ENCODE peak calls at places on chromosomes 11 and 22, in five cellular contexts. One of them, this sample, is unnamed.

GRCh38 chr11:107719062-107719461 is 7.2 kb upstream of the SLN start:
- DNase-seq in brain microvascular endothelial cell: no peak
- DNase-seq in heart right ventricle: no peak
- DNase-seq in prostate gland: no peak
- DNase-seq in lung: no peak
- DNase-seq in this sample: no peak

GRCh38 chr11:74611369-74611861 is 19.0 kb downstream of the POLD3 start:
- DNase-seq in heart right ventricle: no peak
- DNase-seq in lung: no peak
- DNase-seq in prostate gland: no peak
- DNase-seq in brain microvascular endothelial cell: no peak
- DNase-seq in this sample: no peak

GRCh38 chr11:69215784-69216415 is 60.2 kb downstream of the SMIM38 start:
- DNase-seq in heart right ventricle: no peak
- DNase-seq in brain microvascular endothelial cell: no peak
- DNase-seq in lung: no peak
- DNase-seq in prostate gland: peak
- DNase-seq in this sample: no peak

GRCh38 chr22:43828711-43829447 is 16.8 kb upstream of the EFCAB6 start:
- DNase-seq in prostate gland: no peak
- DNase-seq in lung: peak
- DNase-seq in brain microvascular endothelial cell: peak
- DNase-seq in heart right ventricle: peak
- DNase-seq in this sample: peak

GRCh38 chr22:48156603-48157355 is 1394.3 kb downstream of the TBC1D22A start:
- DNase-seq in prostate gland: no peak
- DNase-seq in lung: no peak
- DNase-seq in brain microvascular endothelial cell: no peak
- DNase-seq in heart right ventricle: no peak
- DNase-seq in this sample: no peak

GRCh38 chr11:132056689-132057088 is 686.3 kb downstream of the NTM start:
- DNase-seq in heart right ventricle: no peak
- DNase-seq in brain microvascular endothelial cell: peak
- DNase-seq in prostate gland: no peak
- DNase-seq in lung: no peak
- DNase-seq in this sample: peak

GRCh38 chr22:35330258-35330861 is 30.7 kb downstream of the TOM1 start:
- DNase-seq in lung: peak
- DNase-seq in heart right ventricle: peak
- DNase-seq in prostate gland: peak
- DNase-seq in brain microvascular endothelial cell: peak
- DNase-seq in this sample: peak

GRCh38 chr11:134644489-134645456 is 232.7 kb upstream of the B3GAT1 start:
- DNase-seq in heart right ventricle: no peak
- DNase-seq in prostate gland: no peak
- DNase-seq in lung: no peak
- DNase-seq in brain microvascular endothelial cell: no peak
- DNase-seq in this sample: no peak

GRCh38 chr22:39318507-39319283 is 728 bp downstream of the RPL3 start:
- DNase-seq in heart right ventricle: no peak
- DNase-seq in brain microvascular endothelial cell: peak
- DNase-seq in lung: no peak
- DNase-seq in prostate gland: no peak
- DNase-seq in this sample: no peak

GRCh38 chr11:6926208-6927029 is at the start of gene ZNF215:
- DNase-seq in prostate gland: peak
- DNase-seq in heart right ventricle: peak
- DNase-seq in brain microvascular endothelial cell: peak
- DNase-seq in lung: peak
- DNase-seq in this sample: peak

GRCh38 chr22:35740616-35741015 is 22.9 kb downstream of the APOL5 start:
- DNase-seq in prostate gland: no peak
- DNase-seq in heart right ventricle: no peak
- DNase-seq in lung: no peak
- DNase-seq in brain microvascular endothelial cell: no peak
- DNase-seq in this sample: no peak

GRCh38 chr11:69326622-69327219 is 32.8 kb downstream of the MYEOV start:
- DNase-seq in lung: no peak
- DNase-seq in brain microvascular endothelial cell: no peak
- DNase-seq in heart right ventricle: no peak
- DNase-seq in prostate gland: no peak
- DNase-seq in this sample: no peak

GRCh38 chr22:17106161-17106784 is 14.9 kb downstream of the TMEM121B start:
- DNase-seq in lung: no peak
- DNase-seq in prostate gland: no peak
- DNase-seq in brain microvascular endothelial cell: no peak
- DNase-seq in heart right ventricle: no peak
- DNase-seq in this sample: no peak

GRCh38 chr11:69531717-69532088 is 50.2 kb downstream of the LINC01488 start:
- DNase-seq in brain microvascular endothelial cell: no peak
- DNase-seq in prostate gland: no peak
- DNase-seq in heart right ventricle: no peak
- DNase-seq in lung: no peak
- DNase-seq in this sample: no peak

GRCh38 chr11:120326845-120327281 is 1.8 kb downstream of the TLCD5 start:
- DNase-seq in lung: no peak
- DNase-seq in prostate gland: no peak
- DNase-seq in heart right ventricle: no peak
- DNase-seq in brain microvascular endothelial cell: peak
- DNase-seq in this sample: no peak

GRCh38 chr11:10298342-10298741 is 4.3 kb upstream of the SBF2 start:
- DNase-seq in prostate gland: no peak
- DNase-seq in lung: no peak
- DNase-seq in brain microvascular endothelial cell: peak
- DNase-seq in heart right ventricle: no peak
- DNase-seq in this sample: no peak

GRCh38 chr22:19679476-19680099 is 34.7 kb upstream of the SEPTIN5 start:
- DNase-seq in brain microvascular endothelial cell: no peak
- DNase-seq in heart right ventricle: peak
- DNase-seq in prostate gland: no peak
- DNase-seq in lung: peak
- DNase-seq in this sample: no peak

GRCh38 chr22:19902245-19902699 is 39.3 kb upstream of the COMT start:
- DNase-seq in lung: no peak
- DNase-seq in heart right ventricle: no peak
- DNase-seq in brain microvascular endothelial cell: no peak
- DNase-seq in prostate gland: no peak
- DNase-seq in this sample: no peak

GRCh38 chr11:95498731-95499396 is 267.9 kb upstream of the SESN3 start:
- DNase-seq in heart right ventricle: no peak
- DNase-seq in prostate gland: no peak
- DNase-seq in brain microvascular endothelial cell: no peak
- DNase-seq in lung: no peak
- DNase-seq in this sample: no peak

GRCh38 chr22:17199131-17199731 is 20.0 kb downstream of the ADA2 start:
- DNase-seq in heart right ventricle: peak
- DNase-seq in lung: no peak
- DNase-seq in brain microvascular endothelial cell: no peak
- DNase-seq in prostate gland: no peak
- DNase-seq in this sample: no peak

DNA sequence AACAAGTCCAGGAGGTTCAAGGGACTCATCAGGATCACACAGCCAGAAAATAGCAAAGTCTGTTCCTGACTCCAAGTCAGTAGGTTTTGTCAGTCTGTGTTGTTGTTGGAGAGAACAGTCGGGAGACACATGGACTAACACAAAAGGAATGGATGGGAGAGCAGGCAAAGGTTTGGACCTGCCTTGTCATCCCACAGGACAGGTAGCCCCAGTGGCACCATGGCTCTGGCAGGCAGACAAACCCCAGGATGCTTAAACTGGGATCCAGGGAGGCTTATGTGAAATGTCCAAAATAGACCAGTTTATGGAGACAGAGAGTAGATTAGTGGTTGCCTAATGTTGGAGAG is 201.6 kb upstream of the NAV2 start:
- DNase-seq in lung: no peak
- DNase-seq in prostate gland: no peak
- DNase-seq in heart right ventricle: no peak
- DNase-seq in brain microvascular endothelial cell: no peak
- DNase-seq in this sample: no peak
- H3K4me3 ChIP-seq in lung: no peak
- H3K4me3 ChIP-seq in prostate gland: no peak
- H3K4me3 ChIP-seq in heart right ventricle: no peak
- H3K4me3 ChIP-seq in brain microvascular endothelial cell: no peak
- H3K4me3 ChIP-seq in this sample: no peak

GRCh38 chr22:32806296-32806695 is 4.8 kb downstream of the TIMP3 start:
- DNase-seq in lung: no peak
- DNase-seq in heart right ventricle: no peak
- DNase-seq in prostate gland: no peak
- DNase-seq in brain microvascular endothelial cell: no peak
- DNase-seq in this sample: no peak
- H3K4me3 ChIP-seq in lung: no peak
- H3K4me3 ChIP-seq in heart right ventricle: peak
- H3K4me3 ChIP-seq in prostate gland: no peak
- H3K4me3 ChIP-seq in brain microvascular endothelial cell: no peak
- H3K4me3 ChIP-seq in this sample: no peak

GRCh38 chr11:35133656-35134055 is 5.3 kb upstream of the CD44 start:
- DNase-seq in lung: no peak
- DNase-seq in brain microvascular endothelial cell: no peak
- DNase-seq in heart right ventricle: no peak
- DNase-seq in prostate gland: no peak
- DNase-seq in this sample: no peak
- H3K4me3 ChIP-seq in lung: no peak
- H3K4me3 ChIP-seq in brain microvascular endothelial cell: no peak
- H3K4me3 ChIP-seq in heart right ventricle: no peak
- H3K4me3 ChIP-seq in prostate gland: no peak
- H3K4me3 ChIP-seq in this sample: no peak

GRCh38 chr22:26672590-26673468 is 15.4 kb downstream of the MIAT start:
- DNase-seq in prostate gland: peak
- DNase-seq in lung: peak
- DNase-seq in heart right ventricle: peak
- DNase-seq in brain microvascular endothelial cell: peak
- DNase-seq in this sample: peak
- H3K4me3 ChIP-seq in prostate gland: peak
- H3K4me3 ChIP-seq in lung: peak
- H3K4me3 ChIP-seq in heart right ventricle: peak
- H3K4me3 ChIP-seq in brain microvascular endothelial cell: peak
- H3K4me3 ChIP-seq in this sample: peak

GRCh38 chr11:85310479-85310878 is 316.7 kb downstream of the DLG2 start:
- DNase-seq in prostate gland: no peak
- DNase-seq in brain microvascular endothelial cell: no peak
- DNase-seq in lung: no peak
- DNase-seq in heart right ventricle: no peak
- DNase-seq in this sample: no peak

GRCh38 chr11:85301895-85302678 is 325.1 kb downstream of the DLG2 start:
- DNase-seq in lung: no peak
- DNase-seq in brain microvascular endothelial cell: no peak
- DNase-seq in prostate gland: no peak
- DNase-seq in heart right ventricle: no peak
- DNase-seq in this sample: no peak

DNA sequence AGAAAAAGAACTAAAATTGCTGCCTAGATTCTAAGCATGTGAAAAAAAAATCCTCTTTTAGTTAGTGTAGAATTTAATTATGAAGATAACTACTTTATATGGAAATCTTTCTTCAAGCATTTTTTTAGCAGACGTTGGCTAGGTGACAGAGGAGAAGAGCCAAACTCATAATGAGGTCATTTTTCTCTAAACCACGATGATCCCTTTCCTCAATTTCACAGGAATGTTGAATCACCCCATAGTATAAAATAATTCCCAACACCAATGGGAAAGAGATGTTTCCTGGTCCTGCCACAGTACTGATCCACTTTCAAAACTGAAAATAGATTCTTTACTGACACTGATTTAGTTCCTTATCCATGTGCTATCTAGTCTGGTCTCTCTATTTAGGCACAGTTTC is 319.8 kb downstream of the DLG2 start:
- DNase-seq in heart right ventricle: no peak
- DNase-seq in lung: no peak
- DNase-seq in brain microvascular endothelial cell: no peak
- DNase-seq in prostate gland: no peak
- DNase-seq in this sample: no peak
- H3K4me3 ChIP-seq in heart right ventricle: no peak
- H3K4me3 ChIP-seq in lung: no peak
- H3K4me3 ChIP-seq in brain microvascular endothelial cell: no peak
- H3K4me3 ChIP-seq in prostate gland: no peak
- H3K4me3 ChIP-seq in this sample: no peak

This sample was measured in right atrium auricular region.